ENCODE peak calls at places on chromosomes 1 and 21, in four cellular contexts. X, D, F and U are unnamed samples.

GRCh38 chr1:173536254-173536653 is 59.1 kb downstream of the PRDX6 start:
- DNase-seq in F (no peak), D (no peak), X (no peak), U (no peak)

GRCh38 chr1:94875794-94876193 is 51.1 kb downstream of the CNN3 start:
- DNase-seq in F (no peak), D (no peak), X (no peak), U (no peak)

GRCh38 chr1:55684131-55684650 is 469.0 kb upstream of the USP24 start:
- DNase-seq in X (no peak), F (no peak), D (no peak), U (no peak)

GRCh38 chr1:206687915-206688442 is 3.3 kb downstream of the MAPKAPK2 start:
- DNase-seq in X (no peak), D (peak; percentile 67), F (no peak), U (no peak)

GRCh38 chr1:111251570-111251969 is 24.1 kb downstream of the CHI3L2 start:
- DNase-seq in X (no peak), F (no peak), D (no peak), U (no peak)

GRCh38 chr21:32094792-32095191 is 184.1 kb downstream of the MIS18A start:
- DNase-seq in F (no peak), D (peak; percentile 46), X (no peak), U (no peak)

GRCh38 chr1:163472267-163472666 is 150.5 kb downstream of the NUF2 start:
- DNase-seq in X (no peak), F (no peak), D (no peak), U (no peak)

GRCh38 chr1:60280764-60281278 is 207.3 kb upstream of the C1orf87 start:
- DNase-seq in F (no peak), X (no peak), D (no peak), U (no peak)

GRCh38 chr1:13864760-13865159 is 164.8 kb downstream of the PRDM2 start:
- DNase-seq in D (no peak), F (no peak), X (no peak), U (no peak)

GRCh38 chr1:110765640-110766335 is 91.0 kb upstream of the KCNA3 start:
- DNase-seq in D (peak; percentile 62), X (peak; percentile 10), F (peak; percentile 54), U (no peak)

GRCh38 chr1:188188317-188188716 is 1359.6 kb downstream of the PLA2G4A start:
- DNase-seq in D (no peak), F (no peak), X (no peak), U (no peak)

GRCh38 chr1:9101510-9102146 is 27.3 kb downstream of the GPR157 start:
- DNase-seq in D (peak; percentile 68), F (peak; percentile 53), X (peak; percentile 51), U (no peak)

GRCh38 chr1:245822997-245823396 is 668.2 kb downstream of the KIF26B start:
- DNase-seq in D (peak; percentile 95), F (no peak), X (no peak), U (no peak)

GRCh38 chr21:16770279-16770678 is 742.6 kb upstream of the CXADR start:
- DNase-seq in F (no peak), X (no peak), D (no peak), U (no peak)

GRCh38 chr21:38505654-38506523 is 7.6 kb upstream of the ERG start:
- DNase-seq in X (peak; percentile 48), F (peak; percentile 75), D (peak; percentile 71), U (no peak)

GRCh38 chr1:30729906-30730305 is 6.5 kb upstream of the MATN1 start:
- DNase-seq in D (no peak), X (no peak), F (no peak), U (no peak)

GRCh38 chr1:63988941-63989340 is 214.5 kb upstream of the UBE2U start:
- DNase-seq in F (no peak), D (no peak), X (no peak), U (no peak)

GRCh38 chr1:226816585-226816984 is 53.8 kb upstream of the PSEN2 start:
- DNase-seq in D (peak; percentile 84), F (no peak), X (no peak), U (no peak)

GRCh38 chr1:178060789-178061556 is 32.9 kb upstream of the RASAL2 start:
- DNase-seq in D (peak; percentile 84), F (peak; percentile 27), X (no peak), U (no peak)

GRCh38 chr1:6594977-6595740 is 7.5 kb downstream of the KLHL21 start:
- DNase-seq in D (no peak), F (no peak), X (no peak), U (no peak)

GRCh38 chr21:36479415-36480402 is at the start of gene CLDN14:
- DNase-seq in X (no peak), D (peak; percentile 58), F (no peak), U (no peak)

GRCh38 chr1:8061210-8061609 is 35.1 kb upstream of the ERRFI1 start:
- DNase-seq in X (peak; percentile 47), D (peak; percentile 97), F (no peak), U (peak; percentile 54)

GRCh38 chr1:212366901-212367300 is 47.8 kb downstream of the PACC1 start:
- DNase-seq in D (peak; percentile 49), X (no peak), F (no peak), U (no peak)

GRCh38 chr1:155226910-155227260 is 18.4 kb downstream of the MTX1 start:
- DNase-seq in X (no peak), F (peak; percentile 75), D (peak; percentile 38), U (no peak)

GRCh38 chr1:229620876-229621275 is 5.0 kb downstream of the TAF5L start:
- DNase-seq in D (peak; percentile 54), F (no peak), X (peak; percentile 18), U (no peak)

GRCh38 chr1:215523128-215523861 is 43.8 kb upstream of the KCTD3 start:
- DNase-seq in X (no peak), D (peak; percentile 52), F (peak; percentile 2), U (no peak)

GRCh38 chr1:34740161-34740875 is 14.5 kb upstream of the GJB5 start:
- DNase-seq in F (peak; percentile 57), X (no peak), D (no peak), U (no peak)

GRCh38 chr21:43585924-43586411 is 73.3 kb downstream of the HSF2BP start:
- DNase-seq in D (peak; percentile 98), X (peak; percentile 92), F (peak; percentile 35), U (peak; percentile 85)

GRCh38 chr1:78483903-78484302 is 6.9 kb upstream of the PTGFR start:
- DNase-seq in D (peak; percentile 40), X (no peak), F (no peak), U (no peak)

GRCh38 chr1:57796609-57797008 is 372.7 kb upstream of the DAB1 start:
- DNase-seq in F (no peak), X (no peak), D (no peak), U (no peak)

GRCh38 chr1:116376734-116377096 is 3.7 kb downstream of the ATP1A1 start:
- DNase-seq in D (peak; percentile 11), F (no peak), X (no peak), U (no peak)

GRCh38 chr1:116380499-116381316 is 7.7 kb downstream of the ATP1A1 start:
- DNase-seq in D (no peak), X (no peak), F (no peak), U (no peak)

GRCh38 chr1:116377564-116378529 is 4.8 kb downstream of the ATP1A1 start:
- DNase-seq in F (peak; percentile 38), X (peak; percentile 52), D (peak; percentile 96), U (peak; percentile 43)

GRCh38 chr1:116379674-116380498 is 6.8 kb downstream of the ATP1A1 start:
- DNase-seq in F (peak; percentile 52), D (no peak), X (no peak), U (no peak)

DNA sequence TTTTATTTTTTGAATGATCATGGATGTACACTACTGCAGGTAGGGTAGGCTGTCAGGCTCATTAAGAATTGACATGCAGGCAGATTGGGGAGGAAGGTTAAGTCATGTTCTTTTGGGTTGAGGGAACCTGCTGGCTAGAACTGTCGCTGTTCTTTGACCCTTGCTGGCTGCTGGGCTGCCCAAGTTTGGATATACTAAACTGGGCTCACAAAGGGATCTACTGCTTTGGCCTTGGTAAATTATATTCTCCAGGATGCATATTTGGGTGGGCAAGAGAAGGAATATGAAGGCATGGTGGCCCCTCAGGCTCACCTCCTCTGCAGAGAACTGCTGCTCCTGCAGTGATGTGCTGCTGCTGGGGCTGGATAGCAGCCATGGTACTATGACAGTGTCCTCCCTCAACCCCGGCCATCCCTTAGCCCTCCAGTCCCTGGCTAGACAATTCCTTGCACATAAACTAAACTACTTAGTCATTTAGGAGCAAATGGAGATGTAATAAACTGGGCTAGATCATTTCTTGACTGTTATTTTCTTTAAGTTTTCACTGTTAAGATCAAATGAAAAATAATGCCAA is 6.1 kb downstream of the ATP1A1 start:
- DNase-seq in F (no peak), D (peak; percentile 14), X (no peak), U (no peak)
- H3K4me3 ChIP-seq in F (peak overlapping the region; percentile 12), D (no peak overlapping the region), X (no peak overlapping the region), U (no peak overlapping the region)

DNA sequence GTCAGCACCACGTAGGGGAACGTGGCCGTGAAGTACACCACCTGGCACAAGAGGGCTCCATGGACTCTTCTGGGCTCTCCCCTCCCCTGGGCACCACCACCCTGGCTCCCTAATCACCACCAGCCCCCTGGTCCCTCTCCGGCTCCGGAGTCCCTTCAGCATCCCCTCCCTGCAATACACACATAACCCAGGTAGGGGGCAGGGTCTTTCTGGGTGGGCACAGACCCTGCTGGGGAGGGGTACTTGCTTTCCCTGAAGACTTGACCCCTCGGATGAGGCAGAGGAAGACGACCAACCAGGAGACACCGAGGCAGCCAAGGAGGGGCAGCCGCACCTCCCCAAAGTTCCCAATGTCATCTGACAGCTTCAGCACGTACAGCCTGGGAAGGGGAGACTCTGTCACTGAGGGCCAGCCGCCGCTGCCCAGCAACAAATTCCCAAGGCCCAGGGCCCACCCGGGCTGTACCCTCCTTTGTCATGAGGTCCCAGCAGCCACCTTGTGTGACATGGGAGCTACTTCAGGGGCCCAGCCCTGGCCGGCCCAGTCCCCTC is 11.3 kb downstream of the CCDC24 start:
- DNase-seq in D (no peak), F (no peak), X (no peak), U (no peak)
- TF ChIP-seq CTCF in D (no peak), F (peak; percentile 22), X (no peak), U (no peak)

DNA sequence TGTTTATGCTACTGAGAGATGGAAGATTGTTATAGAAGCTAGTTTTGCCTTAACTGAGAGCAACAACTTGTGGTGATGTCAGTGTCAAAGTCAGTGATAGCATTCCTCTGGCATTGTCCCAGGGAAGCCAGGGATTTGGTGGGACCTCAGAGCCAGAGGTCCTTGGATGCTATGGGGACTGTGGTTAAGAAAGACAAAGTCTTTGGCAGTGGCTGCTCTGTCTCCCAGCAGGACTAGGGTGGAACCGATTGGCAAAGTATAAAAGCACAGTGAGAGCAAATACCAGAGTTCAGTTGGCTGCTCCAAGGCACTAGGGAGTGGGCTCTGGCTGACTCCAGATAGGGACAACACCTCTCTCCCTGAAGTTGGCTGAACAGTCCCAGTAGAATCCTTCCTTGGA is 104.8 kb downstream of the GDAP2 start:
- DNase-seq in X (peak; percentile 57), D (no peak), F (no peak), U (no peak)
- H3K27ac ChIP-seq in X (no peak overlapping the region), D (peak overlapping the region; percentile 93), F (no peak overlapping the region), U (no peak overlapping the region)

GRCh38 chr1:174812656-174813055 is 187.1 kb upstream of the CACYBP start:
- DNase-seq in X (no peak), F (no peak), D (peak; percentile 28), U (no peak)
- H3K4me3 ChIP-seq in X (no peak overlapping the region), F (no peak overlapping the region), D (no peak overlapping the region), U (no peak overlapping the region)